ENCODE peak calls at places on chromosomes 5 and 9, in nine cellular contexts. One of them, this sample, is unnamed.

GRCh38 chr9:89878687-89879086 is 273.9 kb downstream of the GADD45G start:
- DNase-seq in right cardiac atrium: peak
- DNase-seq in A549: no peak
- DNase-seq in tibial artery: peak
- DNase-seq in SW480: no peak
- DNase-seq in PC-3: no peak
- DNase-seq in CD8-positive, alpha-beta T cell: no peak
- DNase-seq in hippocampal formation: no peak
- DNase-seq in HTR-8/SVneo: no peak
- DNase-seq in this sample: no peak

GRCh38 chr9:124133752-124134151 is 122.2 kb downstream of the LHX2 start:
- DNase-seq in tibial artery: peak
- DNase-seq in hippocampal formation: peak
- DNase-seq in A549: peak
- DNase-seq in PC-3: peak
- DNase-seq in right cardiac atrium: no peak
- DNase-seq in SW480: no peak
- DNase-seq in HTR-8/SVneo: no peak
- DNase-seq in CD8-positive, alpha-beta T cell: no peak
- DNase-seq in this sample: no peak

GRCh38 chr9:96219615-96220257 is 82.2 kb downstream of the HSD17B3 start:
- DNase-seq in tibial artery: peak
- DNase-seq in CD8-positive, alpha-beta T cell: peak
- DNase-seq in hippocampal formation: no peak
- DNase-seq in SW480: peak
- DNase-seq in HTR-8/SVneo: no peak
- DNase-seq in A549: no peak
- DNase-seq in right cardiac atrium: peak
- DNase-seq in PC-3: no peak
- DNase-seq in this sample: peak

GRCh38 chr5:132889501-132889900 is 16.0 kb downstream of the LEAP2 start:
- DNase-seq in tibial artery: no peak
- DNase-seq in SW480: no peak
- DNase-seq in CD8-positive, alpha-beta T cell: no peak
- DNase-seq in PC-3: no peak
- DNase-seq in right cardiac atrium: no peak
- DNase-seq in hippocampal formation: no peak
- DNase-seq in A549: no peak
- DNase-seq in HTR-8/SVneo: no peak
- DNase-seq in this sample: no peak

GRCh38 chr9:93637886-93638285 is 61.5 kb downstream of the PHF2 start:
- DNase-seq in hippocampal formation: no peak
- DNase-seq in SW480: no peak
- DNase-seq in HTR-8/SVneo: no peak
- DNase-seq in tibial artery: no peak
- DNase-seq in CD8-positive, alpha-beta T cell: no peak
- DNase-seq in right cardiac atrium: no peak
- DNase-seq in PC-3: no peak
- DNase-seq in A549: no peak
- DNase-seq in this sample: no peak

GRCh38 chr5:167014657-167015056 is 1276.8 kb upstream of the WWC1 start:
- DNase-seq in tibial artery: no peak
- DNase-seq in PC-3: no peak
- DNase-seq in hippocampal formation: no peak
- DNase-seq in SW480: no peak
- DNase-seq in HTR-8/SVneo: no peak
- DNase-seq in A549: no peak
- DNase-seq in CD8-positive, alpha-beta T cell: no peak
- DNase-seq in right cardiac atrium: no peak
- DNase-seq in this sample: no peak

GRCh38 chr9:18325337-18326011 is 148.5 kb upstream of the ADAMTSL1 start:
- DNase-seq in A549: no peak
- DNase-seq in tibial artery: no peak
- DNase-seq in PC-3: no peak
- DNase-seq in CD8-positive, alpha-beta T cell: no peak
- DNase-seq in HTR-8/SVneo: no peak
- DNase-seq in SW480: no peak
- DNase-seq in right cardiac atrium: no peak
- DNase-seq in hippocampal formation: no peak
- DNase-seq in this sample: no peak

GRCh38 chr9:6237267-6237666 is 21.7 kb downstream of the IL33 start:
- DNase-seq in CD8-positive, alpha-beta T cell: no peak
- DNase-seq in tibial artery: no peak
- DNase-seq in PC-3: no peak
- DNase-seq in A549: no peak
- DNase-seq in HTR-8/SVneo: no peak
- DNase-seq in right cardiac atrium: no peak
- DNase-seq in hippocampal formation: no peak
- DNase-seq in SW480: no peak
- DNase-seq in this sample: no peak

GRCh38 chr9:70480405-70480980 is 66.0 kb upstream of the KLF9 start:
- DNase-seq in right cardiac atrium: peak
- DNase-seq in SW480: no peak
- DNase-seq in CD8-positive, alpha-beta T cell: no peak
- DNase-seq in PC-3: peak
- DNase-seq in hippocampal formation: peak
- DNase-seq in HTR-8/SVneo: no peak
- DNase-seq in tibial artery: peak
- DNase-seq in A549: no peak
- DNase-seq in this sample: peak

GRCh38 chr5:122751293-122751753 is 23.6 kb upstream of the SNX2 start:
- DNase-seq in PC-3: no peak
- DNase-seq in HTR-8/SVneo: peak
- DNase-seq in hippocampal formation: no peak
- DNase-seq in tibial artery: no peak
- DNase-seq in A549: peak
- DNase-seq in CD8-positive, alpha-beta T cell: no peak
- DNase-seq in SW480: no peak
- DNase-seq in right cardiac atrium: peak
- DNase-seq in this sample: no peak

GRCh38 chr5:14399054-14399657 is 182.4 kb upstream of the OTULINL start:
- DNase-seq in HTR-8/SVneo: peak
- DNase-seq in A549: peak
- DNase-seq in tibial artery: no peak
- DNase-seq in CD8-positive, alpha-beta T cell: peak
- DNase-seq in PC-3: peak
- DNase-seq in SW480: peak
- DNase-seq in right cardiac atrium: no peak
- DNase-seq in hippocampal formation: peak
- DNase-seq in this sample: no peak

GRCh38 chr5:95178046-95178651 is 106.7 kb downstream of the MCTP1 start:
- DNase-seq in A549: peak
- DNase-seq in SW480: peak
- DNase-seq in tibial artery: no peak
- DNase-seq in HTR-8/SVneo: peak
- DNase-seq in hippocampal formation: no peak
- DNase-seq in PC-3: peak
- DNase-seq in CD8-positive, alpha-beta T cell: no peak
- DNase-seq in right cardiac atrium: no peak
- DNase-seq in this sample: no peak

GRCh38 chr5:431001-431710 is 11.8 kb upstream of the EXOC3 start:
- DNase-seq in PC-3: peak
- DNase-seq in A549: peak
- DNase-seq in tibial artery: peak
- DNase-seq in SW480: peak
- DNase-seq in hippocampal formation: no peak
- DNase-seq in right cardiac atrium: no peak
- DNase-seq in CD8-positive, alpha-beta T cell: peak
- DNase-seq in HTR-8/SVneo: peak
- DNase-seq in this sample: peak

GRCh38 chr9:123291736-123292135 is 23.4 kb upstream of the STRBP start:
- DNase-seq in right cardiac atrium: no peak
- DNase-seq in hippocampal formation: no peak
- DNase-seq in SW480: no peak
- DNase-seq in CD8-positive, alpha-beta T cell: no peak
- DNase-seq in A549: no peak
- DNase-seq in HTR-8/SVneo: no peak
- DNase-seq in tibial artery: no peak
- DNase-seq in PC-3: no peak
- DNase-seq in this sample: no peak

GRCh38 chr9:136944094-136944518 is 432 bp downstream of the FBXW5 start:
- DNase-seq in A549: no peak
- DNase-seq in PC-3: peak
- DNase-seq in hippocampal formation: no peak
- DNase-seq in right cardiac atrium: no peak
- DNase-seq in HTR-8/SVneo: peak
- DNase-seq in tibial artery: no peak
- DNase-seq in CD8-positive, alpha-beta T cell: no peak
- DNase-seq in SW480: no peak
- DNase-seq in this sample: no peak

GRCh38 chr5:6814816-6815215 is 101.6 kb downstream of the TENT4A start:
- DNase-seq in hippocampal formation: no peak
- DNase-seq in HTR-8/SVneo: no peak
- DNase-seq in SW480: no peak
- DNase-seq in CD8-positive, alpha-beta T cell: no peak
- DNase-seq in tibial artery: no peak
- DNase-seq in A549: no peak
- DNase-seq in PC-3: no peak
- DNase-seq in right cardiac atrium: no peak
- DNase-seq in this sample: peak

GRCh38 chr5:134420326-134420725 is 8.6 kb upstream of the CDKN2AIPNL start:
- DNase-seq in right cardiac atrium: no peak
- DNase-seq in SW480: no peak
- DNase-seq in HTR-8/SVneo: no peak
- DNase-seq in PC-3: no peak
- DNase-seq in A549: peak
- DNase-seq in hippocampal formation: no peak
- DNase-seq in tibial artery: no peak
- DNase-seq in CD8-positive, alpha-beta T cell: no peak
- DNase-seq in this sample: no peak

GRCh38 chr9:12503606-12504122 is 189.5 kb upstream of the TYRP1 start:
- DNase-seq in hippocampal formation: no peak
- DNase-seq in right cardiac atrium: no peak
- DNase-seq in PC-3: no peak
- DNase-seq in A549: no peak
- DNase-seq in HTR-8/SVneo: no peak
- DNase-seq in tibial artery: no peak
- DNase-seq in SW480: no peak
- DNase-seq in CD8-positive, alpha-beta T cell: no peak
- DNase-seq in this sample: no peak

GRCh38 chr5:170849374-170849773 is 12.4 kb upstream of the RANBP17 start:
- DNase-seq in right cardiac atrium: no peak
- DNase-seq in PC-3: no peak
- DNase-seq in hippocampal formation: no peak
- DNase-seq in tibial artery: no peak
- DNase-seq in SW480: no peak
- DNase-seq in A549: no peak
- DNase-seq in HTR-8/SVneo: no peak
- DNase-seq in CD8-positive, alpha-beta T cell: no peak
- DNase-seq in this sample: no peak

GRCh38 chr5:69188811-69189161 is 597 bp upstream of the CENPH start:
- DNase-seq in A549: no peak
- DNase-seq in hippocampal formation: no peak
- DNase-seq in HTR-8/SVneo: no peak
- DNase-seq in CD8-positive, alpha-beta T cell: no peak
- DNase-seq in tibial artery: no peak
- DNase-seq in right cardiac atrium: no peak
- DNase-seq in PC-3: no peak
- DNase-seq in SW480: no peak
- DNase-seq in this sample: no peak

GRCh38 chr5:135669416-135669815 is 90.6 kb upstream of the CXCL14 start:
- DNase-seq in A549: no peak
- DNase-seq in hippocampal formation: no peak
- DNase-seq in tibial artery: no peak
- DNase-seq in right cardiac atrium: no peak
- DNase-seq in HTR-8/SVneo: no peak
- DNase-seq in PC-3: no peak
- DNase-seq in SW480: no peak
- DNase-seq in CD8-positive, alpha-beta T cell: no peak
- DNase-seq in this sample: no peak

GRCh38 chr5:177553671-177554429 is 513 bp downstream of the FAM193B start:
- DNase-seq in CD8-positive, alpha-beta T cell: peak
- DNase-seq in PC-3: no peak
- DNase-seq in SW480: no peak
- DNase-seq in hippocampal formation: no peak
- DNase-seq in tibial artery: peak
- DNase-seq in right cardiac atrium: peak
- DNase-seq in A549: no peak
- DNase-seq in HTR-8/SVneo: peak
- DNase-seq in this sample: peak

GRCh38 chr9:21806644-21807043 is 4.2 kb downstream of the MTAP start:
- DNase-seq in tibial artery: no peak
- DNase-seq in hippocampal formation: no peak
- DNase-seq in A549: no peak
- DNase-seq in SW480: no peak
- DNase-seq in HTR-8/SVneo: no peak
- DNase-seq in right cardiac atrium: no peak
- DNase-seq in CD8-positive, alpha-beta T cell: no peak
- DNase-seq in PC-3: no peak
- DNase-seq in this sample: no peak

GRCh38 chr5:142853682-142854081 is 83.5 kb downstream of the ARHGAP26 start:
- DNase-seq in tibial artery: no peak
- DNase-seq in A549: no peak
- DNase-seq in right cardiac atrium: no peak
- DNase-seq in hippocampal formation: no peak
- DNase-seq in PC-3: no peak
- DNase-seq in HTR-8/SVneo: no peak
- DNase-seq in SW480: no peak
- DNase-seq in CD8-positive, alpha-beta T cell: no peak
- DNase-seq in this sample: no peak

GRCh38 chr5:27876071-27876470 is 837.7 kb upstream of the CDH9 start:
- DNase-seq in CD8-positive, alpha-beta T cell: no peak
- DNase-seq in hippocampal formation: no peak
- DNase-seq in PC-3: no peak
- DNase-seq in A549: no peak
- DNase-seq in SW480: no peak
- DNase-seq in tibial artery: no peak
- DNase-seq in right cardiac atrium: no peak
- DNase-seq in HTR-8/SVneo: no peak
- DNase-seq in this sample: no peak

GRCh38 chr9:134055981-134056461 is 11.8 kb downstream of the BRD3 start:
- DNase-seq in tibial artery: peak
- DNase-seq in hippocampal formation: no peak
- DNase-seq in PC-3: peak
- DNase-seq in A549: peak
- DNase-seq in HTR-8/SVneo: peak
- DNase-seq in SW480: peak
- DNase-seq in CD8-positive, alpha-beta T cell: no peak
- DNase-seq in right cardiac atrium: peak
- DNase-seq in this sample: peak

GRCh38 chr5:148483750-148484149 is 100.0 kb downstream of the FBXO38 start:
- DNase-seq in CD8-positive, alpha-beta T cell: no peak
- DNase-seq in right cardiac atrium: no peak
- DNase-seq in tibial artery: no peak
- DNase-seq in HTR-8/SVneo: no peak
- DNase-seq in PC-3: no peak
- DNase-seq in hippocampal formation: no peak
- DNase-seq in SW480: no peak
- DNase-seq in A549: no peak
- DNase-seq in this sample: no peak

GRCh38 chr5:148909001-148909400 is 82.6 kb downstream of the ADRB2 start:
- DNase-seq in tibial artery: no peak
- DNase-seq in PC-3: peak
- DNase-seq in hippocampal formation: no peak
- DNase-seq in right cardiac atrium: no peak
- DNase-seq in SW480: no peak
- DNase-seq in CD8-positive, alpha-beta T cell: no peak
- DNase-seq in HTR-8/SVneo: no peak
- DNase-seq in A549: no peak
- DNase-seq in this sample: no peak

GRCh38 chr9:128383791-128384190 is 12.6 kb downstream of the URM1 start:
- DNase-seq in tibial artery: no peak
- DNase-seq in PC-3: no peak
- DNase-seq in hippocampal formation: peak
- DNase-seq in right cardiac atrium: no peak
- DNase-seq in HTR-8/SVneo: no peak
- DNase-seq in SW480: no peak
- DNase-seq in CD8-positive, alpha-beta T cell: no peak
- DNase-seq in A549: no peak
- DNase-seq in this sample: no peak

GRCh38 chr5:2750026-2750757 is 1.3 kb downstream of the IRX2 start:
- DNase-seq in right cardiac atrium: no peak
- DNase-seq in A549: no peak
- DNase-seq in PC-3: no peak
- DNase-seq in SW480: no peak
- DNase-seq in tibial artery: no peak
- DNase-seq in HTR-8/SVneo: no peak
- DNase-seq in hippocampal formation: no peak
- DNase-seq in CD8-positive, alpha-beta T cell: no peak
- DNase-seq in this sample: no peak

GRCh38 chr5:125798311-125798710 is 624.9 kb upstream of the GRAMD2B start:
- DNase-seq in right cardiac atrium: no peak
- DNase-seq in CD8-positive, alpha-beta T cell: no peak
- DNase-seq in A549: peak
- DNase-seq in tibial artery: no peak
- DNase-seq in HTR-8/SVneo: peak
- DNase-seq in hippocampal formation: no peak
- DNase-seq in PC-3: peak
- DNase-seq in SW480: peak
- DNase-seq in this sample: no peak

This sample was measured in kidney.